ENCODE peak calls at places on chromosome 1, in four cellular contexts. One of them, this sample, is unnamed.

GRCh38 chr1:26408604-26409003 is 2.0 kb upstream of the LIN28A start:
- DNase-seq in NCI-H226: peak
- DNase-seq in GM04503: no peak
- DNase-seq in activated CD4-positive, alpha-beta T cell treated with anti-CD3 and anti-CD28 coated beads, Interleukin-2, amount 10 ng/mL, durations not matched to agents 7 days and 5 days: peak
- DNase-seq in this sample: peak

GRCh38 chr1:7456683-7457082 is 314.4 kb upstream of the VAMP3 start:
- DNase-seq in NCI-H226: no peak
- DNase-seq in activated CD4-positive, alpha-beta T cell treated with anti-CD3 and anti-CD28 coated beads, Interleukin-2, amount 10 ng/mL, durations not matched to agents 7 days and 5 days: no peak
- DNase-seq in GM04503: no peak
- DNase-seq in this sample: no peak

GRCh38 chr1:220895412-220895946 is 16.2 kb downstream of the HLX start:
- DNase-seq in NCI-H226: no peak
- DNase-seq in activated CD4-positive, alpha-beta T cell treated with anti-CD3 and anti-CD28 coated beads, Interleukin-2, amount 10 ng/mL, durations not matched to agents 7 days and 5 days: no peak
- DNase-seq in GM04503: no peak
- DNase-seq in this sample: no peak

GRCh38 chr1:204103121-204103741 is 30.3 kb downstream of the SOX13 start:
- DNase-seq in NCI-H226: peak
- DNase-seq in activated CD4-positive, alpha-beta T cell treated with anti-CD3 and anti-CD28 coated beads, Interleukin-2, amount 10 ng/mL, durations not matched to agents 7 days and 5 days: no peak
- DNase-seq in GM04503: no peak
- DNase-seq in this sample: no peak

GRCh38 chr1:180360333-180361075 is 130.4 kb downstream of the LHX4 start:
- DNase-seq in activated CD4-positive, alpha-beta T cell treated with anti-CD3 and anti-CD28 coated beads, Interleukin-2, amount 10 ng/mL, durations not matched to agents 7 days and 5 days: no peak
- DNase-seq in GM04503: no peak
- DNase-seq in NCI-H226: peak
- DNase-seq in this sample: no peak

GRCh38 chr1:150626150-150626549 is 3.3 kb downstream of the ENSA start:
- DNase-seq in NCI-H226: no peak
- DNase-seq in activated CD4-positive, alpha-beta T cell treated with anti-CD3 and anti-CD28 coated beads, Interleukin-2, amount 10 ng/mL, durations not matched to agents 7 days and 5 days: no peak
- DNase-seq in GM04503: no peak
- DNase-seq in this sample: no peak

GRCh38 chr1:221925947-221926346 is 184.1 kb upstream of the DUSP10 start:
- DNase-seq in GM04503: no peak
- DNase-seq in NCI-H226: no peak
- DNase-seq in activated CD4-positive, alpha-beta T cell treated with anti-CD3 and anti-CD28 coated beads, Interleukin-2, amount 10 ng/mL, durations not matched to agents 7 days and 5 days: no peak
- DNase-seq in this sample: no peak

GRCh38 chr1:234395297-234395696 is 22.0 kb downstream of the COA6 start:
- DNase-seq in NCI-H226: no peak
- DNase-seq in activated CD4-positive, alpha-beta T cell treated with anti-CD3 and anti-CD28 coated beads, Interleukin-2, amount 10 ng/mL, durations not matched to agents 7 days and 5 days: no peak
- DNase-seq in GM04503: no peak
- DNase-seq in this sample: no peak

GRCh38 chr1:102434421-102434820 is 437.7 kb upstream of the OLFM3 start:
- DNase-seq in activated CD4-positive, alpha-beta T cell treated with anti-CD3 and anti-CD28 coated beads, Interleukin-2, amount 10 ng/mL, durations not matched to agents 7 days and 5 days: peak
- DNase-seq in NCI-H226: no peak
- DNase-seq in GM04503: no peak
- DNase-seq in this sample: no peak

GRCh38 chr1:205587576-205587975 is 44.2 kb downstream of the ELK4 start:
- DNase-seq in GM04503: no peak
- DNase-seq in NCI-H226: no peak
- DNase-seq in activated CD4-positive, alpha-beta T cell treated with anti-CD3 and anti-CD28 coated beads, Interleukin-2, amount 10 ng/mL, durations not matched to agents 7 days and 5 days: no peak
- DNase-seq in this sample: no peak

GRCh38 chr1:200877839-200878551 is 5.2 kb downstream of the GPR25 start:
- DNase-seq in activated CD4-positive, alpha-beta T cell treated with anti-CD3 and anti-CD28 coated beads, Interleukin-2, amount 10 ng/mL, durations not matched to agents 7 days and 5 days: no peak
- DNase-seq in GM04503: no peak
- DNase-seq in NCI-H226: no peak
- DNase-seq in this sample: no peak

GRCh38 chr1:209398330-209398991 is 185.1 kb upstream of the CAMK1G start:
- DNase-seq in NCI-H226: peak
- DNase-seq in activated CD4-positive, alpha-beta T cell treated with anti-CD3 and anti-CD28 coated beads, Interleukin-2, amount 10 ng/mL, durations not matched to agents 7 days and 5 days: no peak
- DNase-seq in GM04503: peak
- DNase-seq in this sample: peak

GRCh38 chr1:182166750-182167149 is 105.2 kb upstream of the ZNF648 start:
- DNase-seq in NCI-H226: no peak
- DNase-seq in GM04503: no peak
- DNase-seq in activated CD4-positive, alpha-beta T cell treated with anti-CD3 and anti-CD28 coated beads, Interleukin-2, amount 10 ng/mL, durations not matched to agents 7 days and 5 days: no peak
- DNase-seq in this sample: no peak

GRCh38 chr1:202010042-202011015 is at the start of gene ELF3:
- DNase-seq in NCI-H226: peak
- DNase-seq in activated CD4-positive, alpha-beta T cell treated with anti-CD3 and anti-CD28 coated beads, Interleukin-2, amount 10 ng/mL, durations not matched to agents 7 days and 5 days: no peak
- DNase-seq in GM04503: no peak
- DNase-seq in this sample: peak

GRCh38 chr1:156095906-156096508 is 13.7 kb upstream of the MEX3A start:
- DNase-seq in GM04503: no peak
- DNase-seq in activated CD4-positive, alpha-beta T cell treated with anti-CD3 and anti-CD28 coated beads, Interleukin-2, amount 10 ng/mL, durations not matched to agents 7 days and 5 days: no peak
- DNase-seq in NCI-H226: no peak
- DNase-seq in this sample: no peak

GRCh38 chr1:212158912-212159796 is 123.6 kb downstream of the DTL start:
- DNase-seq in GM04503: no peak
- DNase-seq in NCI-H226: no peak
- DNase-seq in activated CD4-positive, alpha-beta T cell treated with anti-CD3 and anti-CD28 coated beads, Interleukin-2, amount 10 ng/mL, durations not matched to agents 7 days and 5 days: peak
- DNase-seq in this sample: no peak

GRCh38 chr1:19448491-19449439 is 36.6 kb downstream of the CAPZB start:
- DNase-seq in activated CD4-positive, alpha-beta T cell treated with anti-CD3 and anti-CD28 coated beads, Interleukin-2, amount 10 ng/mL, durations not matched to agents 7 days and 5 days: no peak
- DNase-seq in GM04503: peak
- DNase-seq in NCI-H226: peak
- DNase-seq in this sample: peak

GRCh38 chr1:74766579-74766978 is 33.6 kb downstream of the TYW3 start:
- DNase-seq in NCI-H226: no peak
- DNase-seq in GM04503: no peak
- DNase-seq in activated CD4-positive, alpha-beta T cell treated with anti-CD3 and anti-CD28 coated beads, Interleukin-2, amount 10 ng/mL, durations not matched to agents 7 days and 5 days: no peak
- DNase-seq in this sample: no peak

GRCh38 chr1:63277195-63278192 is 44.9 kb upstream of the FOXD3 start:
- DNase-seq in activated CD4-positive, alpha-beta T cell treated with anti-CD3 and anti-CD28 coated beads, Interleukin-2, amount 10 ng/mL, durations not matched to agents 7 days and 5 days: no peak
- DNase-seq in GM04503: no peak
- DNase-seq in NCI-H226: no peak
- DNase-seq in this sample: no peak

GRCh38 chr1:50420689-50421365 is 2.4 kb downstream of the DMRTA2 start:
- DNase-seq in GM04503: no peak
- DNase-seq in NCI-H226: no peak
- DNase-seq in activated CD4-positive, alpha-beta T cell treated with anti-CD3 and anti-CD28 coated beads, Interleukin-2, amount 10 ng/mL, durations not matched to agents 7 days and 5 days: no peak
- DNase-seq in this sample: no peak

GRCh38 chr1:47013239-47013638 is 10.2 kb upstream of the CYP4X1 start:
- DNase-seq in NCI-H226: no peak
- DNase-seq in activated CD4-positive, alpha-beta T cell treated with anti-CD3 and anti-CD28 coated beads, Interleukin-2, amount 10 ng/mL, durations not matched to agents 7 days and 5 days: no peak
- DNase-seq in GM04503: no peak
- DNase-seq in this sample: no peak

GRCh38 chr1:30675761-30676160 is 47.6 kb downstream of the MATN1 start:
- DNase-seq in activated CD4-positive, alpha-beta T cell treated with anti-CD3 and anti-CD28 coated beads, Interleukin-2, amount 10 ng/mL, durations not matched to agents 7 days and 5 days: no peak
- DNase-seq in NCI-H226: no peak
- DNase-seq in GM04503: peak
- DNase-seq in this sample: no peak

GRCh38 chr1:70142120-70142519 is 63.3 kb downstream of the LRRC40 start:
- DNase-seq in activated CD4-positive, alpha-beta T cell treated with anti-CD3 and anti-CD28 coated beads, Interleukin-2, amount 10 ng/mL, durations not matched to agents 7 days and 5 days: no peak
- DNase-seq in GM04503: no peak
- DNase-seq in NCI-H226: no peak
- DNase-seq in this sample: no peak

GRCh38 chr1:231636157-231636556 is 9.6 kb downstream of the DISC1 start:
- DNase-seq in activated CD4-positive, alpha-beta T cell treated with anti-CD3 and anti-CD28 coated beads, Interleukin-2, amount 10 ng/mL, durations not matched to agents 7 days and 5 days: no peak
- DNase-seq in GM04503: no peak
- DNase-seq in NCI-H226: no peak
- DNase-seq in this sample: no peak

GRCh38 chr1:201309420-201309819 is 26.1 kb downstream of the PKP1 start:
- DNase-seq in activated CD4-positive, alpha-beta T cell treated with anti-CD3 and anti-CD28 coated beads, Interleukin-2, amount 10 ng/mL, durations not matched to agents 7 days and 5 days: no peak
- DNase-seq in GM04503: no peak
- DNase-seq in NCI-H226: no peak
- DNase-seq in this sample: peak